ENCODE peak calls at places on chromosomes 12 and 14, in nine cellular contexts. C is A549, Q is sigmoid colon, S is pancreas, O is right atrium auricular region, Y is body of pancreas, N is lower lobe of right lung, A is heart right ventricle, E is uterus. Z is an unnamed sample.
A peak's percentile ranks its signal among the peaks of the same experiment; 100 is the strongest.

GRCh38 chr12:128829870-128830504 is 6.2 kb upstream of the SLC15A4 start:
- DNase-seq in O (peak; percentile 58), E (no peak), S (no peak), N (peak; percentile 47), C (no peak), A (no peak), Y (no peak), Q (peak; percentile 53), Z (no peak)

GRCh38 chr12:115375188-115375991 is 691.4 kb upstream of the TBX3 start:
- DNase-seq in Q (no peak), S (no peak), Y (no peak), C (no peak), A (no peak), O (no peak), N (no peak), E (no peak), Z (no peak)

GRCh38 chr14:92943855-92944570 is 21.1 kb downstream of the CHGA start:
- DNase-seq in E (no peak), C (no peak), Y (no peak), N (no peak), O (no peak), Q (no peak), A (no peak), S (no peak), Z (no peak)

GRCh38 chr14:54702492-54702891 is 135.6 kb downstream of the SAMD4A start:
- DNase-seq in A (no peak), S (no peak), O (no peak), Q (no peak), N (no peak), Y (no peak), C (no peak), E (no peak), Z (no peak)

GRCh38 chr12:109462868-109463692 is 14.0 kb downstream of the KCTD10 start:
- DNase-seq in C (no peak), Q (peak; percentile 97), N (peak; percentile 78), E (peak; percentile 91), S (peak; percentile 63), O (peak; percentile 93), Y (peak; percentile 53), A (peak; percentile 71), Z (peak; percentile 74)

GRCh38 chr12:4388662-4389061 is 9.2 kb upstream of the FGF23 start:
- DNase-seq in O (no peak), N (no peak), Y (no peak), E (no peak), Q (no peak), A (no peak), C (no peak), S (no peak), Z (no peak)

GRCh38 chr12:25694072-25694471 is 141.0 kb upstream of the LMNTD1 start:
- DNase-seq in A (no peak), E (no peak), S (no peak), O (peak; percentile 84), N (no peak), C (no peak), Y (no peak), Q (no peak), Z (peak; percentile 11)

GRCh38 chr14:52111583-52111982 is 42.7 kb upstream of the NID2 start:
- DNase-seq in Y (no peak), O (no peak), A (no peak), N (no peak), S (no peak), C (peak; percentile 29), Q (no peak), E (no peak), Z (no peak)

GRCh38 chr14:72457641-72458040 is 436.3 kb downstream of the DPF3 start:
- DNase-seq in Y (no peak), N (no peak), Q (no peak), C (peak; percentile 19), S (no peak), E (no peak), A (no peak), O (no peak), Z (no peak)

GRCh38 chr12:49442915-49443314 is 75.7 kb downstream of the SPATS2 start:
- DNase-seq in N (no peak), Q (no peak), E (no peak), A (no peak), Y (no peak), S (no peak), O (no peak), C (no peak), Z (no peak)

GRCh38 chr12:100404769-100405407 is 48.0 kb downstream of the SLC17A8 start:
- DNase-seq in N (peak; percentile 53), C (no peak), Q (no peak), A (no peak), E (no peak), Y (peak; percentile 65), O (no peak), S (peak; percentile 58), Z (no peak)

GRCh38 chr12:128844031-128844635 is 9.1 kb upstream of the GLT1D1 start:
- DNase-seq in A (no peak), Q (no peak), S (no peak), O (no peak), Y (no peak), E (no peak), C (no peak), N (peak; percentile 56), Z (no peak)

GRCh38 chr12:40033260-40033649 is 72.6 kb downstream of the SLC2A13 start:
- DNase-seq in O (no peak), E (no peak), S (peak; percentile 19), N (no peak), Y (peak; percentile 43), Q (no peak), A (no peak), C (no peak), Z (no peak)

GRCh38 chr14:94081386-94081820 is 293 bp downstream of the IFI27L1 start:
- DNase-seq in S (no peak), Y (no peak), O (no peak), E (no peak), C (no peak), Q (no peak), N (no peak), A (no peak), Z (no peak)
- H3K4me1 ChIP-seq in S (peaks cover 27% of the 10 kb centered on the region), Y (peaks cover 43% of the 10 kb centered on the region), O (no peaks in the 10 kb centered on the region), E (peaks cover 7% of the 10 kb centered on the region), C (peaks cover 14% of the 10 kb centered on the region), Q (peaks cover 44% of the 10 kb centered on the region), N (peaks cover 48% of the 10 kb centered on the region), A (peaks cover 43% of the 10 kb centered on the region), Z (peaks cover 26% of the 10 kb centered on the region)

DNA sequence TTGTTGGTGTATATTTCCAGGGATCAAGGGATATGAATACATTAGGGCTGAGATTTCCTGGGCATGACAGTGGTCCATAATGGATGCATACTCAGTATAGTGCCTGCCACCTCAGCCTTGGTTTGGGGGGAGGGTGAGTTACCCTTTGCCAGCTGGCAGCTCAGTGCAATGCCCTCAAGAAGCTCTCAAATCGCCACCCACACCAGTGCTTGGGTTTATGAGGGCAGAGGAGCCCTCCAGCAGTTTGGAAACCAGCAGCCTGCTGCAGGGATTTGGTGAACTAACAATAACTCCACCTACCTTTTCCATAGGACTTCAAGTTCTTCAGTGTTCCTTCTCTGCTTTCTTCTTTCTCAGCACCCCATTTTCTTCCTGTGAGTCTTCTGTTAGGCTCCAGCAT is 218.9 kb downstream of the LRFN5 start:
- DNase-seq in S (no peak), Q (no peak), C (no peak), N (no peak), A (no peak), E (no peak), Y (no peak), O (no peak), Z (no peak)
- H3K9me3 ChIP-seq in S (no peaks in the 10 kb centered on the region), Q (no peaks in the 10 kb centered on the region), C (no peaks in the 10 kb centered on the region), N (no peaks in the 10 kb centered on the region), A (no peaks in the 10 kb centered on the region), E (no peaks in the 10 kb centered on the region), Y (no peaks in the 10 kb centered on the region), O (no peaks in the 10 kb centered on the region), Z (no peaks in the 10 kb centered on the region)

DNA sequence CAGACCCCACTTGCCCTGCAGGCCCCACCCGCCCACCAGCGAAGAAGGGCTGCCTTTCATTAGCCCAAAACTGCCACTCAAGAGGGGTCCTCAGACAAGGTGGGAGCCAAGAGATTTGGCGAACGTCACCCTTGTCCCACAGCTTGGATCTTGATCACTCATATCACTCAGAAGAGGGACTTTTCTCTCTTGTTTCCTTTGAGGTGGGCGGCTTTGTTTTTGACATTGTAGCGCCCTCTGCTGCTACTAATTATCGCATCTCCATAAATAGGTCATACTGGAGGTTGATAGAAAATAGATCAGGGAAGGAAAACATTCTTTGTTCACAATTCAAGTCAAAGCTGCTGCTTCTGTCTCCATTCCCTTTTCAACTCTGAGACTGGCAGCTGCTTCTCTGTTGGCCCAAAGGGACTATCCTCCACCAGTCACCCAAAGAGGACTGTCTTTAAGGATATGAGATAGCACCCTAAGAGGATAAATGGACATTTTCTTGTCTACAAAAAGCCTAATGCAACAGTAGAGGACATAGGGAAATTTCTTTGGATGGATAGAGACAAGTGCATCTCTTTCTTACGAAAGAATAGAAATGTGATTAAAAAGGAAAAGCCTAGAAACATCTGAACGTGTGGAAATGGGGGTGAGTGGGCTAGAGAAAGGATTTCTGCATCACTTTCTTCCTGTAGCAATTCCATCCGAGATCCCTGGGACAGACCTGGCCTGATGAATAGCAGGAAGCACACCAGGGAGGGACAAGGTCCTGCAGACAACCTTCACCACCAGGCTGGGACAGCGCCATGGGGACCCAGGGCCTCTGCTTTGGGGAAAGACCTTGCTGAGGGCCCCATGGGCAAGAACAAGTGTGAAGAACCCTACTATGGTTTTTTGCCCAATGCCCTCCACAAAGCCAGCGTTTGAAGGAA is 115.8 kb downstream of the DAD1 start:
- DNase-seq in E (no peak), Y (peak; percentile 59), Q (no peak), C (peak; percentile 21), N (no peak), O (no peak), S (peak; percentile 58), A (no peak), Z (no peak)
- H3K4me1 ChIP-seq in E (peaks cover 4% of the 10 kb centered on the region), Y (no peaks in the 10 kb centered on the region), Q (peaks cover 27% of the 10 kb centered on the region), C (no peaks in the 10 kb centered on the region), N (no peaks in the 10 kb centered on the region), O (no peaks in the 10 kb centered on the region), S (no peaks in the 10 kb centered on the region), A (peaks cover 17% of the 10 kb centered on the region), Z (peaks cover 4% of the 10 kb centered on the region)

GRCh38 chr12:57657744-57658143 is 24.7 kb upstream of the B4GALNT1 start:
- DNase-seq in E (no peak), A (no peak), Q (peak; percentile 66), C (no peak), N (no peak), S (peak; percentile 80), Y (peak; percentile 65), O (no peak), Z (no peak)

GRCh38 chr12:57654042-57654441 is 21.0 kb upstream of the B4GALNT1 start:
- DNase-seq in A (no peak), N (no peak), C (no peak), Y (no peak), O (no peak), Q (no peak), S (no peak), E (no peak), Z (no peak)

GRCh38 chr12:57655541-57656240 is 22.7 kb upstream of the B4GALNT1 start:
- DNase-seq in A (no peak), O (no peak), N (no peak), E (no peak), Q (no peak), C (no peak), S (no peak), Y (no peak), Z (no peak)

GRCh38 chr12:57661376-57661775 is 28.4 kb upstream of the B4GALNT1 start:
- DNase-seq in E (no peak), A (no peak), Y (no peak), Q (no peak), N (no peak), C (no peak), O (no peak), S (no peak), Z (no peak)

DNA sequence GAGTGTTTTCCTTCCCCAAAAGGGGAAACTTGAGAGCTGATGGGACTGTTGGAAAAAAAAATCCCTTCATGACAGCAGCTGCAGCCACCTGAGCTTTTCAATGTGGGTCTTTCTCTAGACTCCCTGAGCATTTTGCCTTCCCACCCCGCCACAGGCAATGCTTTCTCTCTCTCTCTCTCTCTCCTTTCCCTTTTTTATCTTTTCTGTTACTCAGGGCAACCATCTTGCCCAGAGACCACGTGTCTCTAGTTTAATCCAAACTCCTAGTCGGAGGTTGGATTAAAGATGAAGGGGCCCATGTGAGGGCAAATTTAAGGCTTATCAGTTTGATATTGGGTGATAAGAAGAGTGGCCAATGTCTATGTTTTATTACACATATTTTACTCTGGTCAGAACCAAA is 25.9 kb upstream of the B4GALNT1 start:
- DNase-seq in N (no peak), Y (no peak), Q (no peak), O (no peak), E (no peak), C (no peak), S (no peak), A (no peak), Z (no peak)
- H3K9me3 ChIP-seq in N (no peaks in the 10 kb centered on the region), Y (no peaks in the 10 kb centered on the region), Q (no peaks in the 10 kb centered on the region), O (no peaks in the 10 kb centered on the region), E (no peaks in the 10 kb centered on the region), C (peaks cover 21% of the 10 kb centered on the region), S (no peaks in the 10 kb centered on the region), A (no peaks in the 10 kb centered on the region), Z (no peaks in the 10 kb centered on the region)

Z was measured in thoracic aorta.